ENCODE peak calls at places on chromosomes 12 and 14, in six cellular contexts. Q is activated B cell treated with CpG ODN at 0.5 μM for 24 hours; G is GM12865; P is aorta; X is GM04503; H is CD8-positive, alpha-beta T cell. A is an unnamed sample.

GRCh38 chr12:21819236-21819635 is 44.7 kb upstream of the KCNJ8 start:
- DNase-seq in Q (no peak), G (no peak), P (no peak), X (no peak), H (no peak), A (no peak)

GRCh38 chr14:105220699-105221597 is 27.4 kb upstream of the BTBD6 start:
- DNase-seq in Q (no peak), G (no peak), P (no peak), X (no peak), H (no peak), A (peak)

GRCh38 chr14:64502476-64503183 is 1.0 kb downstream of the ZBTB25 start:
- DNase-seq in Q (no peak), G (peak), P (no peak), X (no peak), H (peak), A (no peak)

GRCh38 chr14:74571901-74572828 is 39.9 kb downstream of the LTBP2 start:
- DNase-seq in Q (no peak), G (no peak), P (peak), X (peak), H (no peak), A (no peak)

GRCh38 chr14:97917169-97917568 is 1120.0 kb downstream of the VRK1 start:
- DNase-seq in Q (no peak), G (no peak), P (no peak), X (no peak), H (no peak), A (no peak)

GRCh38 chr14:103521438-103521961 is 1.1 kb downstream of the CKB start:
- DNase-seq in Q (no peak), G (no peak), P (no peak), X (no peak), H (no peak), A (no peak)

GRCh38 chr14:73752297-73752992 is 38.3 kb upstream of the PNMA1 start:
- DNase-seq in Q (no peak), G (peak), P (peak), X (peak), H (peak), A (no peak)

GRCh38 chr12:16148938-16149337 is 128.5 kb downstream of the SLC15A5 start:
- DNase-seq in Q (no peak), G (no peak), P (no peak), X (no peak), H (no peak), A (no peak)

GRCh38 chr12:122088181-122088810 is 9.7 kb downstream of the MLXIP start:
- DNase-seq in Q (no peak), G (no peak), P (peak), X (no peak), H (no peak), A (no peak)

GRCh38 chr14:92677955-92678354 is 70.5 kb downstream of the LGMN start:
- DNase-seq in Q (no peak), G (no peak), P (peak), X (no peak), H (no peak), A (peak)

GRCh38 chr14:83992857-83993256 is 1537.1 kb upstream of the FLRT2 start:
- DNase-seq in Q (no peak), G (no peak), P (no peak), X (no peak), H (no peak), A (no peak)

GRCh38 chr14:53655080-53655785 is 301.4 kb downstream of the BMP4 start:
- DNase-seq in Q (no peak), G (peak), P (no peak), X (no peak), H (no peak), A (no peak)

GRCh38 chr12:76670776-76671175 is 93.1 kb upstream of the ZDHHC17 start:
- DNase-seq in Q (no peak), G (no peak), P (no peak), X (no peak), H (no peak), A (no peak)

GRCh38 chr14:102205560-102205959 is 65.9 kb downstream of the WDR20 start:
- DNase-seq in Q (no peak), G (no peak), P (peak), X (no peak), H (no peak), A (no peak)

GRCh38 chr12:83945871-83946270 is 966.7 kb downstream of the SLC6A15 start:
- DNase-seq in Q (no peak), G (no peak), P (no peak), X (peak), H (no peak), A (no peak)

GRCh38 chr12:95805864-95806669 is 15.5 kb upstream of the NTN4 start:
- DNase-seq in Q (no peak), G (no peak), P (no peak), X (peak), H (no peak), A (no peak)

GRCh38 chr12:65306603-65307501 is 28.4 kb downstream of the MSRB3 start:
- DNase-seq in Q (no peak), G (peak), P (no peak), X (no peak), H (no peak), A (no peak)

GRCh38 chr14:39265741-39266588 is 32.2 kb downstream of the MIA2 start:
- DNase-seq in Q (no peak), G (no peak), P (no peak), X (peak), H (no peak), A (no peak)

GRCh38 chr12:64918288-64918687 is 93.8 kb downstream of the TBC1D30 start:
- DNase-seq in Q (no peak), G (no peak), P (no peak), X (no peak), H (no peak), A (no peak)

GRCh38 chr12:117035287-117035686 is 63.9 kb downstream of the TESC start:
- DNase-seq in Q (no peak), G (no peak), P (peak), X (no peak), H (no peak), A (no peak)

GRCh38 chr12:122870867-122871664 is 24.9 kb downstream of the VPS37B start:
- DNase-seq in Q (peak), G (no peak), P (peak), X (no peak), H (no peak), A (no peak)

A was measured in left lung.